ENCODE peak calls at places on chromosomes 4 and X, in nine cellular contexts. One of them, this sample, is unnamed.

GRCh38 chrX:69140837-69141236 is 24.4 kb downstream of the PJA1 start:
- DNase-seq in CD8-positive, alpha-beta T cell: no peak
- DNase-seq in GM12864: no peak
- DNase-seq in esophagus squamous epithelium: no peak
- DNase-seq in GM20000: no peak
- DNase-seq in fibroblast of mammary gland: no peak
- DNase-seq in kidney epithelial cell: no peak
- DNase-seq in AG09309: no peak
- DNase-seq in HFFc6: no peak
- DNase-seq in this sample: no peak

GRCh38 chr4:40000711-40001110 is 23.0 kb upstream of the PDS5A start:
- DNase-seq in GM12864: no peak
- DNase-seq in GM20000: no peak
- DNase-seq in fibroblast of mammary gland: no peak
- DNase-seq in CD8-positive, alpha-beta T cell: no peak
- DNase-seq in HFFc6: no peak
- DNase-seq in AG09309: no peak
- DNase-seq in esophagus squamous epithelium: no peak
- DNase-seq in kidney epithelial cell: no peak
- DNase-seq in this sample: no peak

GRCh38 chr4:86247328-86247727 is 112.5 kb downstream of the MAPK10 start:
- DNase-seq in GM12864: no peak
- DNase-seq in HFFc6: no peak
- DNase-seq in CD8-positive, alpha-beta T cell: no peak
- DNase-seq in esophagus squamous epithelium: no peak
- DNase-seq in fibroblast of mammary gland: no peak
- DNase-seq in GM20000: no peak
- DNase-seq in AG09309: no peak
- DNase-seq in kidney epithelial cell: no peak
- DNase-seq in this sample: no peak

GRCh38 chrX:107355533-107355932 is 93.9 kb upstream of the FRMPD3 start:
- DNase-seq in HFFc6: no peak
- DNase-seq in esophagus squamous epithelium: no peak
- DNase-seq in fibroblast of mammary gland: no peak
- DNase-seq in GM20000: no peak
- DNase-seq in AG09309: no peak
- DNase-seq in CD8-positive, alpha-beta T cell: no peak
- DNase-seq in kidney epithelial cell: no peak
- DNase-seq in GM12864: no peak
- DNase-seq in this sample: no peak

GRCh38 chrX:97131886-97132285 is 248.2 kb downstream of the RPA4 start:
- DNase-seq in fibroblast of mammary gland: no peak
- DNase-seq in esophagus squamous epithelium: no peak
- DNase-seq in kidney epithelial cell: no peak
- DNase-seq in GM20000: no peak
- DNase-seq in GM12864: no peak
- DNase-seq in AG09309: no peak
- DNase-seq in CD8-positive, alpha-beta T cell: no peak
- DNase-seq in HFFc6: no peak
- DNase-seq in this sample: no peak

GRCh38 chr4:56424697-56425514 is 10.5 kb downstream of the PPAT start:
- DNase-seq in esophagus squamous epithelium: no peak
- DNase-seq in AG09309: no peak
- DNase-seq in kidney epithelial cell: no peak
- DNase-seq in GM12864: no peak
- DNase-seq in GM20000: peak
- DNase-seq in fibroblast of mammary gland: peak
- DNase-seq in HFFc6: no peak
- DNase-seq in CD8-positive, alpha-beta T cell: peak
- DNase-seq in this sample: no peak

GRCh38 chrX:150774798-150775568 is 81.8 kb downstream of the MTMR1 start:
- DNase-seq in kidney epithelial cell: no peak
- DNase-seq in HFFc6: no peak
- DNase-seq in AG09309: no peak
- DNase-seq in GM20000: no peak
- DNase-seq in fibroblast of mammary gland: no peak
- DNase-seq in esophagus squamous epithelium: no peak
- DNase-seq in GM12864: no peak
- DNase-seq in CD8-positive, alpha-beta T cell: no peak
- DNase-seq in this sample: no peak

GRCh38 chr4:12963291-12963690 is 520.8 kb downstream of the RAB28 start:
- DNase-seq in HFFc6: no peak
- DNase-seq in kidney epithelial cell: no peak
- DNase-seq in GM12864: no peak
- DNase-seq in AG09309: no peak
- DNase-seq in GM20000: no peak
- DNase-seq in esophagus squamous epithelium: no peak
- DNase-seq in CD8-positive, alpha-beta T cell: no peak
- DNase-seq in fibroblast of mammary gland: no peak
- DNase-seq in this sample: no peak

GRCh38 chr4:178086324-178086723 is 644.1 kb upstream of the AGA start:
- DNase-seq in fibroblast of mammary gland: no peak
- DNase-seq in AG09309: no peak
- DNase-seq in GM12864: no peak
- DNase-seq in GM20000: no peak
- DNase-seq in esophagus squamous epithelium: no peak
- DNase-seq in HFFc6: no peak
- DNase-seq in CD8-positive, alpha-beta T cell: no peak
- DNase-seq in kidney epithelial cell: no peak
- DNase-seq in this sample: no peak

GRCh38 chr4:122827899-122828601 is 1.4 kb downstream of the FGF2 start:
- DNase-seq in HFFc6: no peak
- DNase-seq in CD8-positive, alpha-beta T cell: peak
- DNase-seq in GM12864: peak
- DNase-seq in fibroblast of mammary gland: peak
- DNase-seq in GM20000: peak
- DNase-seq in kidney epithelial cell: peak
- DNase-seq in AG09309: no peak
- DNase-seq in esophagus squamous epithelium: no peak
- DNase-seq in this sample: no peak

GRCh38 chr4:3262208-3263052 is 13.5 kb downstream of the MSANTD1 start:
- DNase-seq in CD8-positive, alpha-beta T cell: no peak
- DNase-seq in esophagus squamous epithelium: no peak
- DNase-seq in AG09309: no peak
- DNase-seq in kidney epithelial cell: no peak
- DNase-seq in HFFc6: no peak
- DNase-seq in GM12864: no peak
- DNase-seq in fibroblast of mammary gland: no peak
- DNase-seq in GM20000: no peak
- DNase-seq in this sample: no peak

GRCh38 chrX:27987862-27988646 is 6.8 kb upstream of the DCAF8L1 start:
- DNase-seq in GM12864: no peak
- DNase-seq in CD8-positive, alpha-beta T cell: no peak
- DNase-seq in kidney epithelial cell: no peak
- DNase-seq in esophagus squamous epithelium: no peak
- DNase-seq in GM20000: no peak
- DNase-seq in fibroblast of mammary gland: no peak
- DNase-seq in HFFc6: no peak
- DNase-seq in AG09309: no peak
- DNase-seq in this sample: no peak

GRCh38 chr4:153962311-153963039 is 173.6 kb upstream of the SFRP2 start:
- DNase-seq in CD8-positive, alpha-beta T cell: no peak
- DNase-seq in fibroblast of mammary gland: peak
- DNase-seq in kidney epithelial cell: no peak
- DNase-seq in AG09309: no peak
- DNase-seq in HFFc6: no peak
- DNase-seq in GM20000: no peak
- DNase-seq in GM12864: no peak
- DNase-seq in esophagus squamous epithelium: no peak
- DNase-seq in this sample: no peak

GRCh38 chrX:131747173-131747572 is 203.3 kb downstream of the OR13H1 start:
- DNase-seq in GM12864: no peak
- DNase-seq in esophagus squamous epithelium: no peak
- DNase-seq in AG09309: peak
- DNase-seq in GM20000: no peak
- DNase-seq in HFFc6: no peak
- DNase-seq in fibroblast of mammary gland: peak
- DNase-seq in CD8-positive, alpha-beta T cell: peak
- DNase-seq in kidney epithelial cell: no peak
- DNase-seq in this sample: peak

GRCh38 chrX:57918750-57919436 is 8.6 kb upstream of the ZXDA start:
- DNase-seq in fibroblast of mammary gland: peak
- DNase-seq in esophagus squamous epithelium: no peak
- DNase-seq in GM12864: no peak
- DNase-seq in HFFc6: no peak
- DNase-seq in CD8-positive, alpha-beta T cell: no peak
- DNase-seq in GM20000: no peak
- DNase-seq in AG09309: no peak
- DNase-seq in kidney epithelial cell: no peak
- DNase-seq in this sample: no peak

GRCh38 chr4:26058537-26058936 is 144.5 kb downstream of the SMIM20 start:
- DNase-seq in GM12864: no peak
- DNase-seq in AG09309: no peak
- DNase-seq in HFFc6: no peak
- DNase-seq in esophagus squamous epithelium: no peak
- DNase-seq in kidney epithelial cell: no peak
- DNase-seq in GM20000: peak
- DNase-seq in fibroblast of mammary gland: no peak
- DNase-seq in CD8-positive, alpha-beta T cell: no peak
- DNase-seq in this sample: no peak

GRCh38 chrX:135543924-135544323 is 23.5 kb downstream of the INTS6L start:
- DNase-seq in fibroblast of mammary gland: no peak
- DNase-seq in esophagus squamous epithelium: no peak
- DNase-seq in CD8-positive, alpha-beta T cell: peak
- DNase-seq in HFFc6: no peak
- DNase-seq in GM20000: peak
- DNase-seq in AG09309: no peak
- DNase-seq in kidney epithelial cell: no peak
- DNase-seq in GM12864: no peak
- DNase-seq in this sample: no peak

GRCh38 chrX:68832101-68832416 is 3.2 kb downstream of the EFNB1 start:
- DNase-seq in AG09309: peak
- DNase-seq in fibroblast of mammary gland: peak
- DNase-seq in GM12864: no peak
- DNase-seq in GM20000: peak
- DNase-seq in esophagus squamous epithelium: no peak
- DNase-seq in CD8-positive, alpha-beta T cell: peak
- DNase-seq in kidney epithelial cell: peak
- DNase-seq in HFFc6: peak
- DNase-seq in this sample: peak

GRCh38 chrX:13693341-13693871 is 4.5 kb downstream of the RAB9A start:
- DNase-seq in GM20000: no peak
- DNase-seq in esophagus squamous epithelium: no peak
- DNase-seq in kidney epithelial cell: no peak
- DNase-seq in fibroblast of mammary gland: no peak
- DNase-seq in CD8-positive, alpha-beta T cell: no peak
- DNase-seq in AG09309: no peak
- DNase-seq in GM12864: no peak
- DNase-seq in HFFc6: no peak
- DNase-seq in this sample: no peak

GRCh38 chr4:140048419-140049022 is 105.5 kb downstream of the MAML3 start:
- DNase-seq in GM20000: no peak
- DNase-seq in kidney epithelial cell: no peak
- DNase-seq in esophagus squamous epithelium: no peak
- DNase-seq in CD8-positive, alpha-beta T cell: no peak
- DNase-seq in AG09309: no peak
- DNase-seq in fibroblast of mammary gland: no peak
- DNase-seq in HFFc6: no peak
- DNase-seq in GM12864: no peak
- DNase-seq in this sample: no peak

GRCh38 chr4:10063544-10064300 is 42.4 kb upstream of the SLC2A9 start:
- DNase-seq in CD8-positive, alpha-beta T cell: no peak
- DNase-seq in GM12864: no peak
- DNase-seq in esophagus squamous epithelium: no peak
- DNase-seq in HFFc6: peak
- DNase-seq in AG09309: peak
- DNase-seq in kidney epithelial cell: peak
- DNase-seq in fibroblast of mammary gland: peak
- DNase-seq in GM20000: no peak
- DNase-seq in this sample: peak
- TF ChIP-seq CTCF in CD8-positive, alpha-beta T cell: no peak
- TF ChIP-seq CTCF in GM12864: peak
- TF ChIP-seq CTCF in esophagus squamous epithelium: peak
- TF ChIP-seq CTCF in HFFc6: peak
- TF ChIP-seq CTCF in AG09309: peak
- TF ChIP-seq CTCF in kidney epithelial cell: peak
- TF ChIP-seq CTCF in fibroblast of mammary gland: peak
- TF ChIP-seq CTCF in GM20000: no peak
- TF ChIP-seq CTCF in this sample: peak

GRCh38 chrX:50579955-50580354 is 109.3 kb upstream of the DGKK start:
- DNase-seq in HFFc6: peak
- DNase-seq in GM12864: peak
- DNase-seq in AG09309: peak
- DNase-seq in esophagus squamous epithelium: no peak
- DNase-seq in kidney epithelial cell: peak
- DNase-seq in CD8-positive, alpha-beta T cell: peak
- DNase-seq in fibroblast of mammary gland: peak
- DNase-seq in GM20000: peak
- DNase-seq in this sample: peak
- TF ChIP-seq CTCF in HFFc6: peak
- TF ChIP-seq CTCF in GM12864: peak
- TF ChIP-seq CTCF in AG09309: peak
- TF ChIP-seq CTCF in esophagus squamous epithelium: no peak
- TF ChIP-seq CTCF in kidney epithelial cell: peak
- TF ChIP-seq CTCF in CD8-positive, alpha-beta T cell: peak
- TF ChIP-seq CTCF in fibroblast of mammary gland: peak
- TF ChIP-seq CTCF in GM20000: no peak
- TF ChIP-seq CTCF in this sample: peak

DNA sequence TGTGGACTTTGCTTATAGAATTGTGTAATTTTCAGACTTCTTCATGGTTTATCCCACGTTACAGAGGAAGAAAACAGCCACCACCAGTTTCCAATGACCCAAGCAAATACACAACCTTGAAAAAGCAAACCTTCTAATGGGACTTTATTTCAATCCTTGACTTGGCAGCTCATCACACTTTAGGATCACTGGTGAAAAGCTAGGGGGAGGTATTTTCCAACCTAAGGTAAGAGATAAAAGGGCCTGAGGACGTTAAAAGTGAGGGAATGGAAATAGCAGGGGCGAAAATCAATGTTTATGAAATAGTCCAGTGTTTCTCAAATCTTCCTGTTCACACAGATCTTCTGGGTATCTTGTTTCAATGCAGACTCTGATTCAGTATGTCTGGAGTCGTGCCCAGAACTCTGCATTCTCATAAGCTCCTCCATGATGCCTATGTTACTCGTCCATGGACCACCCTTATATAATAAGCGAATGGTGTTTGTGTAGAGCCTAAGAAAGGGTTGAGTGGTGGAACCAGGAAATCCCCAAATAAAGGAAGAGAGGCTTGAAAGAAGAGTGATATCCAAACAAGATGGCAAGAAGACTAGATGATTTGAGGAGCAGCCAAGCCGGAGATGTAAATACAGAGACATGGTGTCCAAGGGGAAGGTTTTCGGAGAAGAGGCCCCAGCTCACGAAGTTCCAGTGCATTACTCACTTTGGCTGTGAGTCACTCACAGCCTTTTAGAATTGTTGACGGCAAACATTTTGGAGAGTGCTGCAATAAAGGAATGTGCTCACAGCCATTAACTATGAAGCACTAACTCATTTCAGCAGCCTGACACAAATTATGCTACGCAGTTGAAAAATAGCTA is 215.6 kb upstream of the PPARGC1A start:
- DNase-seq in esophagus squamous epithelium: no peak
- DNase-seq in GM12864: no peak
- DNase-seq in kidney epithelial cell: no peak
- DNase-seq in GM20000: no peak
- DNase-seq in CD8-positive, alpha-beta T cell: no peak
- DNase-seq in AG09309: peak
- DNase-seq in fibroblast of mammary gland: peak
- DNase-seq in HFFc6: peak
- DNase-seq in this sample: peak
- TF ChIP-seq CTCF in esophagus squamous epithelium: no peak
- TF ChIP-seq CTCF in GM12864: no peak
- TF ChIP-seq CTCF in kidney epithelial cell: no peak
- TF ChIP-seq CTCF in GM20000: no peak
- TF ChIP-seq CTCF in CD8-positive, alpha-beta T cell: no peak
- TF ChIP-seq CTCF in AG09309: no peak
- TF ChIP-seq CTCF in fibroblast of mammary gland: peak
- TF ChIP-seq CTCF in HFFc6: peak
- TF ChIP-seq CTCF in this sample: peak

GRCh38 chrX:17679820-17680219 is 57.5 kb upstream of the SCML1 start:
- DNase-seq in GM20000: no peak
- DNase-seq in kidney epithelial cell: no peak
- DNase-seq in AG09309: no peak
- DNase-seq in esophagus squamous epithelium: no peak
- DNase-seq in GM12864: no peak
- DNase-seq in HFFc6: no peak
- DNase-seq in CD8-positive, alpha-beta T cell: no peak
- DNase-seq in fibroblast of mammary gland: no peak
- DNase-seq in this sample: no peak
- TF ChIP-seq CTCF in GM20000: no peak
- TF ChIP-seq CTCF in kidney epithelial cell: no peak
- TF ChIP-seq CTCF in AG09309: no peak
- TF ChIP-seq CTCF in esophagus squamous epithelium: no peak
- TF ChIP-seq CTCF in GM12864: no peak
- TF ChIP-seq CTCF in HFFc6: no peak
- TF ChIP-seq CTCF in CD8-positive, alpha-beta T cell: no peak
- TF ChIP-seq CTCF in fibroblast of mammary gland: no peak
- TF ChIP-seq CTCF in this sample: no peak